ENCODE peak calls at places on chromosome 12, in four cellular contexts. X is WTC11, C is K562, N is GM12878. S is an unnamed sample.

GRCh38 chr12:42213954-42214426 is 24.1 kb downstream of the YAF2 start:
- DNase-seq in C (no peak), N (no peak), X (no peak), S (no peak)

GRCh38 chr12:123533672-123534643 is at the start of gene RILPL1:
- DNase-seq in N (no peak), X (peak), C (peak), S (peak)

GRCh38 chr12:19712041-19712440 is 272.7 kb downstream of the AEBP2 start:
- DNase-seq in N (no peak), C (no peak), X (no peak), S (no peak)

GRCh38 chr12:71240941-71241340 is 83.1 kb upstream of the TSPAN8 start:
- DNase-seq in C (no peak), X (no peak), N (no peak), S (no peak)

GRCh38 chr12:530308-530707 is 70.6 kb downstream of the B4GALNT3 start:
- DNase-seq in X (no peak), C (no peak), N (no peak), S (no peak)

GRCh38 chr12:125292700-125293099 is 227.5 kb downstream of the AACS start:
- DNase-seq in C (peak), N (no peak), X (no peak), S (no peak)

GRCh38 chr12:15356831-15357456 is 34.6 kb downstream of the PTPRO start:
- DNase-seq in N (no peak), C (no peak), X (no peak), S (no peak)

GRCh38 chr12:124457287-124458219 is 109.9 kb downstream of the NCOR2 start:
- DNase-seq in C (no peak), N (no peak), X (no peak), S (no peak)

GRCh38 chr12:88993655-88994054 is 358.6 kb downstream of the DUSP6 start:
- DNase-seq in X (no peak), N (no peak), C (peak), S (peak)

DNA sequence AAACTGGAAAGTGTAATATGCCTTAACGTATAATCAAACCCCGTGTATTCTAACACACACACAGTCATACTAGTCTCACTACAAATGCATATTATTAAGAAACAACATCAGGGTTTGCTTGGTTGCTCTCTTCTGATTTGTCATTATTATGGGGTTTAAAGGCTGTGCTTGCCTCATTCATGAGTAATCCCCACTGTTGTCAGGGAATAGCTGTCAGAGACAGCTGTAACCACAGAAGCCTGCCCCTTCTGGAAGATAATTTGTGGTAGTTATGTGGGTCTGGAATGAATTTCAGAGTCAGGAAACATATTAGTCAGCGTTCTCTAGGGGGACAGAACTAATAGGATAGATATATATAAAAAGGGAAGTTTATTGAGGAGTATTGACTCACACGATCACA is 456.9 kb upstream of the TMEM132C start:
- DNase-seq in X (no peak), C (no peak), N (no peak), S (no peak)
- TF ChIP-seq CTCF in X (no peak), C (no peak), N (no peak), S (no peak)

DNA sequence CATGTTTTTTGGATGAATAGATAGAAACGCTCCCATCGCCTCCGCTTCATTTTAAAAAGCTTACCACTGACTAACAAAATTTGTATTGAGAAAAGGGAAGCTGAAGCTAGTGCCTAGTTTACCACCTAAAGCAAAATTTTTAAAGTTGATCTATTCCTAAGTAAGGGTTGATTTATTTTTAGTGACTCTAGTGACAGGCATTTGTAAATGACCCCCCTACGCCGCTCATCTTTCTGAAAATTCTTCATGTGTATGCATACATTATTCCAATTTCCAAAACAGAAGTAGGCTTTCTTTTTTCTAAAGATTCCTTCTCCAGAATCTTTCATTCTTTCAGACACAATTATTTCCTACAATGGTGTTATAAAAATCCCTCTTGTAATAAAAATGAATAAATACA is 5.4 kb downstream of the HMGA2 start:
- DNase-seq in N (no peak), C (no peak), X (no peak), S (no peak)
- TF ChIP-seq NR2C2 in N (no peak), C (no peak), X (no peak), S (no peak)

GRCh38 chr12:48175613-48176416 is 7.6 kb upstream of the CCDC184 start:
- DNase-seq in C (no peak), X (no peak), N (no peak), S (no peak)
- TF ChIP-seq CTCF in C (no peak), X (no peak), N (no peak), S (no peak)

GRCh38 chr12:46103691-46104090 is 113.3 kb upstream of the SCAF11 start:
- DNase-seq in X (no peak), C (no peak), N (no peak), S (no peak)
- TF ChIP-seq NR2C2 in X (no peak), C (no peak), N (no peak), S (no peak)

DNA sequence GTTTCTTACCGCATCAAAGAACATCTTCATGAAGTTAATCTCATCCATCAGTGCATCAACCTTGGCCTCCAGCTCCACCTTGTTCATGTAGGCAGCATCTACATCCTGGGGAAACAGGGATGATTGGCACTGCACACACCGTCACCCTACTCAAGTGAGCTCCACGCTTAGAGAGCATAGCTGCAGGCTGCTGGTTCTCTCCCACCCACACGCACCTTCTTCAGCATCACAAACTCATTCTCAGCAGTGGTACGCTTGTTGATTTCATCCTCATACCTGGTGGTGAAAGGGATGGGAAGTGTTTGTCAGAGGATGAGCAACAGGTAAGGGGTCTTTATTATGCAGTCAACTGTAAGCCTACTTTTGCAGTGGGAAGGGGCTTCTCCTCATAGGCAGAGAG is 2.3 kb downstream of the KRT5 start:
- DNase-seq in C (no peak), N (no peak), X (no peak), S (no peak)
- TF ChIP-seq CTCF in C (no peak), N (no peak), X (no peak), S (no peak)

GRCh38 chr12:114168061-114168460 is 201.9 kb upstream of the RBM19 start:
- DNase-seq in X (no peak), N (no peak), C (no peak), S (no peak)

GRCh38 chr12:114167431-114167830 is 201.3 kb upstream of the RBM19 start:
- DNase-seq in N (no peak), C (no peak), X (no peak), S (no peak)

GRCh38 chr12:114165921-114166320 is 199.8 kb upstream of the RBM19 start:
- DNase-seq in C (no peak), X (no peak), N (no peak), S (no peak)

GRCh38 chr12:114164354-114164753 is 198.2 kb upstream of the RBM19 start:
- DNase-seq in N (no peak), C (no peak), X (no peak), S (no peak)

GRCh38 chr12:114166360-114166759 is 200.2 kb upstream of the RBM19 start:
- DNase-seq in C (peak), X (peak), N (no peak), S (peak)
- TF ChIP-seq NR2C2 in C (no peak), X (no peak), N (no peak), S (no peak)

GRCh38 chr12:116835484-116835883 is 45.8 kb downstream of the HRK start:
- DNase-seq in C (no peak), N (no peak), X (no peak), S (no peak)
- TF ChIP-seq CTCF in C (no peak), N (no peak), X (no peak), S (no peak)

GRCh38 chr12:25884024-25884919 is 74.2 kb upstream of the RASSF8 start:
- DNase-seq in X (peak), C (no peak), N (no peak), S (no peak)

GRCh38 chr12:25889185-25889584 is 69.3 kb upstream of the RASSF8 start:
- DNase-seq in N (no peak), C (no peak), X (no peak), S (no peak)

GRCh38 chr12:25883026-25883928 is 75.2 kb upstream of the RASSF8 start:
- DNase-seq in N (no peak), X (no peak), C (no peak), S (no peak)

GRCh38 chr12:25884920-25885234 is 73.6 kb upstream of the RASSF8 start:
- DNase-seq in C (no peak), N (no peak), X (peak), S (no peak)

DNA sequence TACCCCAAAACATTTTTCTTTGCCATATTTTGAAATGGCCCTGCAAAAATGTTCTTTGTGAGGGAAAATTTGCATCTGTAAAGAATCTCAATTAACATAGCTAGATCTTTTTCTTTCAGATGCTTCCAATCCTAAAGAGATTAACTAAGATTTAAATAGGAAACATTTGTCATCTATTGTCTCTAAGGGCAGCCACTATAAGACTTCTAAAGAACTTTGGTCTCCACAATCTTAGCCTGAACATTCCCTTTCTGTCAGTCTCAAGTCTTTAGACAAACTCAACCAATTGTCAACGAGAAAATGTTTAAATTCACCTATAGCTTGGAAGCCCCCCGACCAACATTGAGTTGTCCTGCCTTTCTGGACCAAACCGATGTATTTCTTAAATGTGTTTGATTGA is 71.1 kb upstream of the RASSF8 start:
- DNase-seq in X (no peak), N (no peak), C (no peak), S (no peak)
- TF ChIP-seq NR2C2 in X (no peak), N (no peak), C (no peak), S (no peak)

S was measured in HepG2.